ENCODE peak calls at places on chromosomes 4 and X, in seven cellular contexts. One of them, this sample, is unnamed.

GRCh38 chrX:65451663-65452062 is 82.9 kb downstream of the LAS1L start:
- DNase-seq in psoas muscle: no peak
- DNase-seq in AG10803: peak
- DNase-seq in tibial nerve: no peak
- DNase-seq in heart right ventricle: no peak
- DNase-seq in fibroblast of pulmonary artery: peak
- DNase-seq in fibroblast of the aortic adventitia: peak
- DNase-seq in this sample: no peak

GRCh38 chr4:105306158-105306781 is 159.6 kb downstream of the TET2 start:
- DNase-seq in psoas muscle: no peak
- DNase-seq in AG10803: no peak
- DNase-seq in tibial nerve: no peak
- DNase-seq in heart right ventricle: no peak
- DNase-seq in fibroblast of pulmonary artery: peak
- DNase-seq in fibroblast of the aortic adventitia: no peak
- DNase-seq in this sample: no peak

GRCh38 chrX:63560601-63561218 is 209.6 kb upstream of the SPIN4 start:
- DNase-seq in psoas muscle: peak
- DNase-seq in AG10803: peak
- DNase-seq in tibial nerve: peak
- DNase-seq in heart right ventricle: peak
- DNase-seq in fibroblast of pulmonary artery: peak
- DNase-seq in fibroblast of the aortic adventitia: peak
- DNase-seq in this sample: peak

GRCh38 chr4:138078264-138078663 is 163.9 kb downstream of the SLC7A11 start:
- DNase-seq in psoas muscle: no peak
- DNase-seq in AG10803: no peak
- DNase-seq in tibial nerve: no peak
- DNase-seq in heart right ventricle: no peak
- DNase-seq in fibroblast of pulmonary artery: no peak
- DNase-seq in fibroblast of the aortic adventitia: peak
- DNase-seq in this sample: no peak

GRCh38 chr4:123748806-123749205 is 352.2 kb downstream of the SPRY1 start:
- DNase-seq in psoas muscle: no peak
- DNase-seq in AG10803: no peak
- DNase-seq in tibial nerve: no peak
- DNase-seq in heart right ventricle: no peak
- DNase-seq in fibroblast of pulmonary artery: peak
- DNase-seq in fibroblast of the aortic adventitia: no peak
- DNase-seq in this sample: no peak

GRCh38 chr4:158630893-158631292 is 40.8 kb downstream of the C4orf46 start:
- DNase-seq in psoas muscle: no peak
- DNase-seq in AG10803: no peak
- DNase-seq in tibial nerve: no peak
- DNase-seq in heart right ventricle: no peak
- DNase-seq in fibroblast of pulmonary artery: peak
- DNase-seq in fibroblast of the aortic adventitia: peak
- DNase-seq in this sample: peak

GRCh38 chr4:172819353-172819752 is 349.3 kb upstream of the GALNT7 start:
- DNase-seq in psoas muscle: no peak
- DNase-seq in AG10803: no peak
- DNase-seq in tibial nerve: no peak
- DNase-seq in heart right ventricle: no peak
- DNase-seq in fibroblast of pulmonary artery: no peak
- DNase-seq in fibroblast of the aortic adventitia: no peak
- DNase-seq in this sample: no peak

GRCh38 chr4:161320377-161320776 is 843.4 kb downstream of the FSTL5 start:
- DNase-seq in psoas muscle: no peak
- DNase-seq in AG10803: peak
- DNase-seq in tibial nerve: no peak
- DNase-seq in heart right ventricle: no peak
- DNase-seq in fibroblast of pulmonary artery: peak
- DNase-seq in fibroblast of the aortic adventitia: no peak
- DNase-seq in this sample: peak

GRCh38 chrX:14528629-14529287 is 578 bp upstream of the GLRA2 start:
- DNase-seq in psoas muscle: peak
- DNase-seq in AG10803: peak
- DNase-seq in tibial nerve: peak
- DNase-seq in heart right ventricle: peak
- DNase-seq in fibroblast of pulmonary artery: peak
- DNase-seq in fibroblast of the aortic adventitia: peak
- DNase-seq in this sample: peak

DNA sequence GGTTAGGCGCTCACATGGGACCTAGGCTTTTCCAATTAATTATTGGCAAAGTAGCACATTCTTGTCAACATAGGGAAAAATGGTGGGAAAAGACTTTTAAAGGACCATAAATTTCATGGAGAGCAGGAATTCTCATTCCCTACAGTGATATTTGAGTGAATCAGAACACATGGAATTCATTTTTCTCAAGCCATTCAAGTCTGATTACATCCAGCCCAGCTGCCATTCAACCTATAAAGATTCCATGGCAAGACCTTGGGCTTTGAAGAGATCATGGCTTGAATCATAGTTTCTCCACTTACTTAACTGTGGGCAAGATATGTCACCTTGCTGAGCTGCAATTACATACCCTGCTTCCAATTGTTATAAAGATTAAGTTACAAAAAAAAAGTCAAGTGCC is 150.3 kb downstream of the SOWAHB start:
- DNase-seq in psoas muscle: no peak
- DNase-seq in AG10803: peak
- DNase-seq in tibial nerve: no peak
- DNase-seq in heart right ventricle: no peak
- DNase-seq in fibroblast of pulmonary artery: no peak
- DNase-seq in fibroblast of the aortic adventitia: no peak
- DNase-seq in this sample: peak
- H3K4me3 ChIP-seq in psoas muscle: no peak
- H3K4me3 ChIP-seq in AG10803: no peak
- H3K4me3 ChIP-seq in tibial nerve: no peak
- H3K4me3 ChIP-seq in heart right ventricle: no peak
- H3K4me3 ChIP-seq in fibroblast of pulmonary artery: no peak
- H3K4me3 ChIP-seq in fibroblast of the aortic adventitia: no peak
- H3K4me3 ChIP-seq in this sample: no peak

GRCh38 chr4:11623726-11624037 is 195.0 kb upstream of the HS3ST1 start:
- DNase-seq in psoas muscle: no peak
- DNase-seq in AG10803: no peak
- DNase-seq in tibial nerve: no peak
- DNase-seq in heart right ventricle: no peak
- DNase-seq in fibroblast of pulmonary artery: peak
- DNase-seq in fibroblast of the aortic adventitia: peak
- DNase-seq in this sample: no peak
- TF ChIP-seq CTCF in psoas muscle: no peak
- TF ChIP-seq CTCF in AG10803: no peak
- TF ChIP-seq CTCF in tibial nerve: no peak
- TF ChIP-seq CTCF in heart right ventricle: peak
- TF ChIP-seq CTCF in fibroblast of pulmonary artery: peak
- TF ChIP-seq CTCF in fibroblast of the aortic adventitia: peak
- TF ChIP-seq CTCF in this sample: no peak

GRCh38 chr4:89293299-89293698 is 14.3 kb downstream of the GPRIN3 start:
- DNase-seq in psoas muscle: no peak
- DNase-seq in AG10803: no peak
- DNase-seq in tibial nerve: no peak
- DNase-seq in heart right ventricle: no peak
- DNase-seq in fibroblast of pulmonary artery: no peak
- DNase-seq in fibroblast of the aortic adventitia: no peak
- DNase-seq in this sample: no peak
- H3K4me3 ChIP-seq in psoas muscle: no peak
- H3K4me3 ChIP-seq in AG10803: no peak
- H3K4me3 ChIP-seq in tibial nerve: no peak
- H3K4me3 ChIP-seq in heart right ventricle: no peak
- H3K4me3 ChIP-seq in fibroblast of pulmonary artery: no peak
- H3K4me3 ChIP-seq in fibroblast of the aortic adventitia: no peak
- H3K4me3 ChIP-seq in this sample: no peak

DNA sequence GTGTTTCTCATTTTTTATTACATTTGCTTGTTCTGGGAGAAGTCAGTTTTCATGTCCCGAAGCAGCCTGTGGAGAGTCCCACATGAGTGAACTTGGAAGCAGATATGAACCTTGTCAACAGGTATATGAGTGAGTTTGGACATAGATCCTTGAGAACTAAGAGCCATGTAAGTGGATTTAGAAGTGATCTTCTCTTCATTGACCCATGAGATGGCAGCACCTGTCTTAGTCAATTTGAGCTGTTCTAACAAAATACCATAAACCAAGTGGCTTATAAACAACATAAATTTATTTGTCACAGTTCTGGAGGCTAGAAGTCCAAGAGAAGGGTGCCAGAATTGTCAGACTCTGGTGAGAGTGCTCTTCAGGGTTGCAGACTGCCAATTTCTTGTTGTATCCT is 1043.8 kb downstream of the ADGRL3 start:
- DNase-seq in psoas muscle: no peak
- DNase-seq in AG10803: no peak
- DNase-seq in tibial nerve: no peak
- DNase-seq in heart right ventricle: no peak
- DNase-seq in fibroblast of pulmonary artery: no peak
- DNase-seq in fibroblast of the aortic adventitia: no peak
- DNase-seq in this sample: no peak
- TF ChIP-seq CTCF in psoas muscle: no peak
- TF ChIP-seq CTCF in AG10803: no peak
- TF ChIP-seq CTCF in tibial nerve: no peak
- TF ChIP-seq CTCF in heart right ventricle: no peak
- TF ChIP-seq CTCF in fibroblast of pulmonary artery: no peak
- TF ChIP-seq CTCF in fibroblast of the aortic adventitia: no peak
- TF ChIP-seq CTCF in this sample: no peak

GRCh38 chr4:7868892-7869471 is 70.7 kb downstream of the AFAP1 start:
- DNase-seq in psoas muscle: no peak
- DNase-seq in AG10803: no peak
- DNase-seq in tibial nerve: no peak
- DNase-seq in heart right ventricle: no peak
- DNase-seq in fibroblast of pulmonary artery: no peak
- DNase-seq in fibroblast of the aortic adventitia: no peak
- DNase-seq in this sample: no peak
- H3K4me3 ChIP-seq in psoas muscle: no peak
- H3K4me3 ChIP-seq in AG10803: no peak
- H3K4me3 ChIP-seq in tibial nerve: no peak
- H3K4me3 ChIP-seq in heart right ventricle: no peak
- H3K4me3 ChIP-seq in fibroblast of pulmonary artery: no peak
- H3K4me3 ChIP-seq in fibroblast of the aortic adventitia: no peak
- H3K4me3 ChIP-seq in this sample: no peak

DNA sequence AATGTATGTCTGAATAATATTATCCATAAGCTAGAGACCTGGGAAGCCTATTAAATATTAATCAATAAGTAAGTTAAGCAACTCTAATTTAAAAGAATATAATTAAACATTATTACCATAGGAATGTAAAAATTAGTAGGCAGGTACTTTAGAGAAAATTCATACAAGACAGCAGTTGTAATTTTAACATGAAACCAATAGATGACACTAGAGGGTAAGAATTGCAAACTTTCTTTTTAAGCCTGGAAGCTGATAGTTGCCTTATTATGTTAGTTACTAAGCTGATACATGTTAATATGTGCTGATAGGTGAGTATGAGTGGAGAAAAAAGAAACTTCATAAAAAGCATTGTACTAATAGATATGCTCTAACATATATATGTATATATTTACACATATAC is 1157.4 kb downstream of the FAM133A start:
- DNase-seq in psoas muscle: no peak
- DNase-seq in AG10803: peak
- DNase-seq in tibial nerve: no peak
- DNase-seq in heart right ventricle: no peak
- DNase-seq in fibroblast of pulmonary artery: peak
- DNase-seq in fibroblast of the aortic adventitia: peak
- DNase-seq in this sample: no peak
- TF ChIP-seq CTCF in psoas muscle: peak
- TF ChIP-seq CTCF in AG10803: peak
- TF ChIP-seq CTCF in tibial nerve: no peak
- TF ChIP-seq CTCF in heart right ventricle: peak
- TF ChIP-seq CTCF in fibroblast of pulmonary artery: peak
- TF ChIP-seq CTCF in fibroblast of the aortic adventitia: peak
- TF ChIP-seq CTCF in this sample: no peak

DNA sequence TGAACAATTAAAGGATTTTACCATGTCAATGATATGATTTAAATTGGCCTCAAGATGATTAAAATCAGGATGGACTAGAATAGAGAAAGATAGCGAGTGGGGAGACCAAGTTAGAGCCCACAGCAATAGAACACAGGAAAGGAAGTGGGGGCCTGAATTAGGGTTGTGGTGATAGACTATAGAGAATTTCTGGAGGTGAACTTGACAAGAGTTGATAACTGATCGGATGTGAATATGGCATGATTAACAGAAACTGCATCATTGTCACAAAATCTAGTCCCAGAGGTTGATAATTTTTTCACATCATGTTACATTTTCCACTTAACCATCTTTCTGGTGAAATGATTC is 26.3 kb upstream of the TRPC3 start:
- DNase-seq in psoas muscle: no peak
- DNase-seq in AG10803: no peak
- DNase-seq in tibial nerve: no peak
- DNase-seq in heart right ventricle: no peak
- DNase-seq in fibroblast of pulmonary artery: no peak
- DNase-seq in fibroblast of the aortic adventitia: no peak
- DNase-seq in this sample: no peak
- H3K4me3 ChIP-seq in psoas muscle: no peak
- H3K4me3 ChIP-seq in AG10803: no peak
- H3K4me3 ChIP-seq in tibial nerve: no peak
- H3K4me3 ChIP-seq in heart right ventricle: no peak
- H3K4me3 ChIP-seq in fibroblast of pulmonary artery: no peak
- H3K4me3 ChIP-seq in fibroblast of the aortic adventitia: no peak
- H3K4me3 ChIP-seq in this sample: no peak

DNA sequence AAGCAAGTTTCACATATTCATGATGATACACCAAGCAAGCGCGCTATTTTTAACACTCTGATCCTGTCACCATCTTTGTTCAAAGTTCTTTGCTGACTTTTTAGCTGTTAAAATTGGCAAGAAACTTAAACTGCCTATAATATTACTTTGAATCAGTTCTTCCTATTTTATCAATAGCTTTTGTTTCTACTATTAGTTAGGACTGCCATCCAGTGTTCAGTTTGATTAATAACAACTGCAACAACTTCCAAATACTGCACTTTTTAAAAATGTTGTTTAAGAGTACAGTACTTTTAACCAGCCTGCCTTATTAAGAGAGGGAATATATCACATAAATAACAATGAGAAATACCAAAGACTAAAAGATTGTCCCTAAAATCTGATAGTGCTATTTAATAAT is 614.3 kb downstream of the FAM133A start:
- DNase-seq in psoas muscle: no peak
- DNase-seq in AG10803: no peak
- DNase-seq in tibial nerve: no peak
- DNase-seq in heart right ventricle: no peak
- DNase-seq in fibroblast of pulmonary artery: no peak
- DNase-seq in fibroblast of the aortic adventitia: no peak
- DNase-seq in this sample: no peak
- TF ChIP-seq CTCF in psoas muscle: no peak
- TF ChIP-seq CTCF in AG10803: no peak
- TF ChIP-seq CTCF in tibial nerve: no peak
- TF ChIP-seq CTCF in heart right ventricle: no peak
- TF ChIP-seq CTCF in fibroblast of pulmonary artery: no peak
- TF ChIP-seq CTCF in fibroblast of the aortic adventitia: no peak
- TF ChIP-seq CTCF in this sample: no peak

This sample was measured in foreskin fibroblast.